ENCODE peak calls at places on chromosomes 1 and 21, in six cellular contexts. Y is WTC11, B is GM23338, R is K562, G is GM12878, J is H1. L is an unnamed sample.

GRCh38 chr1:212597495-212597894 is 11.1 kb upstream of the ATF3 start:
- DNase-seq in Y (no peak), R (no peak), B (no peak), J (no peak), G (no peak), L (no peak)

GRCh38 chr1:205688681-205689080 is 8.4 kb upstream of the SLC45A3 start:
- DNase-seq in G (no peak), Y (no peak), J (no peak), R (no peak), B (no peak), L (no peak)

GRCh38 chr1:192311281-192311680 is 5.5 kb upstream of the RGS21 start:
- DNase-seq in B (peak), G (no peak), R (peak), Y (no peak), J (no peak), L (peak)

GRCh38 chr21:14864211-14865021 is 200.4 kb downstream of the NRIP1 start:
- DNase-seq in B (peak), G (no peak), Y (peak), J (peak), R (peak), L (peak)

GRCh38 chr1:68819190-68819829 is 322.4 kb upstream of the DEPDC1 start:
- DNase-seq in G (no peak), B (peak), R (no peak), J (no peak), Y (peak), L (no peak)

GRCh38 chr1:6603424-6603850 is 768 bp upstream of the KLHL21 start:
- DNase-seq in J (peak), G (no peak), Y (no peak), B (peak), R (peak), L (peak)

GRCh38 chr1:15693371-15693770 is 9.3 kb downstream of the PLEKHM2 start:
- DNase-seq in R (no peak), Y (no peak), G (no peak), J (no peak), B (no peak), L (no peak)

GRCh38 chr1:201309420-201309819 is 26.1 kb downstream of the PKP1 start:
- DNase-seq in J (peak), B (peak), G (no peak), Y (peak), R (peak), L (peak)

GRCh38 chr1:230548997-230549396 is 93.3 kb upstream of the COG2 start:
- DNase-seq in R (no peak), B (no peak), G (no peak), Y (no peak), J (no peak), L (no peak)

GRCh38 chr1:224435318-224435763 is 744 bp upstream of the WDR26 start:
- DNase-seq in J (peak), B (no peak), G (no peak), R (peak), Y (no peak), L (no peak)

GRCh38 chr1:54944610-54945392 is 35.6 kb upstream of the TMEM61 start:
- DNase-seq in R (peak), Y (peak), B (peak), G (peak), J (peak), L (peak)

GRCh38 chr1:192706936-192707335 is 71.0 kb downstream of the RGS13 start:
- DNase-seq in J (no peak), G (no peak), B (no peak), R (no peak), Y (no peak), L (no peak)

GRCh38 chr1:246355421-246356230 is 151.5 kb downstream of the SMYD3 start:
- DNase-seq in R (no peak), B (peak), Y (peak), G (no peak), J (peak), L (no peak)

GRCh38 chr1:39900662-39901485 is 843 bp downstream of the MYCL start:
- DNase-seq in J (peak), B (no peak), Y (peak), G (no peak), R (peak), L (no peak)

GRCh38 chr1:248696261-248696660 is 6.3 kb downstream of the OR14I1 start:
- DNase-seq in R (peak), G (no peak), B (no peak), J (no peak), Y (no peak), L (peak)

GRCh38 chr1:72648465-72648864 is 366.1 kb upstream of the NEGR1 start:
- DNase-seq in J (no peak), R (no peak), G (no peak), Y (no peak), B (no peak), L (no peak)

GRCh38 chr21:35203093-35204021 is 154.3 kb upstream of the RUNX1 start:
- DNase-seq in Y (no peak), R (peak), G (no peak), B (no peak), J (no peak), L (no peak)

GRCh38 chr1:111990878-111991760 is 1.7 kb upstream of the KCND3 start:
- DNase-seq in Y (peak), J (peak), R (peak), B (peak), G (no peak), L (peak)

GRCh38 chr1:234838182-234838581 is 228.2 kb upstream of the IRF2BP2 start:
- DNase-seq in Y (no peak), G (no peak), J (no peak), B (no peak), R (no peak), L (no peak)

GRCh38 chr1:220217383-220217988 is 54.8 kb downstream of the RAB3GAP2 start:
- DNase-seq in Y (no peak), G (no peak), J (no peak), B (peak), R (peak), L (peak)

GRCh38 chr1:66055092-66055491 is 262.4 kb downstream of the PDE4B start:
- DNase-seq in G (no peak), Y (no peak), B (no peak), J (no peak), R (no peak), L (no peak)

DNA sequence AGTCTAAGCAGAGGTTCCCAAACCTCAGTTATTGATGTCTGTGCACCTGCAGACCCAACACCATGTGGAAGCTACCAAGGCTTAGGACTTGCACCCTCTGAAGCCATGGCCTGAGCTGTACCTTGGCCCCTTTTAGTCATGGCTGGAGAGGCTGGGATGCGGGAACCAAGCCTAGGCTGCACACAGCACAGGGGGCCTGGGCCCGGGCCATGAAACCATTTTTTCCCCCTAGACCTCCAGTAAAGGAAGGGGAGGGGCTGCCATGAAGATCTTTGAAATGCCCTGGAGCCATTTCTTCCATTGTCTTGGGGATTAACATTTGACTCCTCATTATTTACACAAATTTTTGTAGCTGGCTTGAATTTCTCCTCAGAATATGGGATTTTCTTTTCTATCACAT is 265.9 kb downstream of the PDE4B start:
- DNase-seq in B (no peak), J (no peak), R (no peak), Y (no peak), G (no peak), L (no peak)
- TF ChIP-seq CREB1 in B (no peak), J (no peak), R (no peak), Y (no peak), G (no peak), L (no peak)

GRCh38 chr21:38869946-38870345 is 64.2 kb downstream of the ETS2 start:
- DNase-seq in J (no peak), Y (no peak), R (no peak), G (no peak), B (no peak), L (peak)
- TF ChIP-seq CREB1 in J (no peak), Y (no peak), R (no peak), G (no peak), B (no peak), L (no peak)

DNA sequence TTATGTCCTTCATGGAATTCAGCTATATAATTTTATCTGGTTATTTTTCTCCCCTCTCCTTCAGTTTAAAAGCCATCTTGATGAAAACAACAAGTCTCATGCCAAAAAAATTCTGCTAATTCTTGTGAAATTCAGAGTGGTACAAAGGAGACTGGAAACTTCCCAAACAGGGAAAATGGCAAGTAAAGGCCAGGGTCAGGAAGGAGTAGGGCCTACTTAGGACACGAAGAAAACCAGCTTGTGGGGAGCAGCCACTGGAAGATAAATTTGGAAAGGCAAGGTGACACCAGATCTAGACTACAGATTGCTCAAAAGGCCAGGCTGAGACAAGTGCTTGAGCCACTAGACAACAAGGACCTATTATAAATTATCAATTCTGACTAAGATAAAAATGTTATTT is 6.4 kb downstream of the TSTD1 start:
- DNase-seq in Y (no peak), J (no peak), R (no peak), B (no peak), G (no peak), L (no peak)
- TF ChIP-seq CREB1 in Y (no peak), J (no peak), R (no peak), B (no peak), G (no peak), L (no peak)

GRCh38 chr1:113042336-113043143 is 30.5 kb upstream of the LRIG2 start:
- DNase-seq in J (peak), G (no peak), B (peak), Y (peak), R (peak), L (peak)

GRCh38 chr1:113053344-113054138 is 19.5 kb upstream of the LRIG2 start:
- DNase-seq in B (no peak), J (no peak), R (no peak), G (no peak), Y (no peak), L (no peak)

GRCh38 chr1:113046569-113046968 is 26.4 kb upstream of the LRIG2 start:
- DNase-seq in Y (no peak), J (no peak), G (no peak), R (no peak), B (no peak), L (no peak)

DNA sequence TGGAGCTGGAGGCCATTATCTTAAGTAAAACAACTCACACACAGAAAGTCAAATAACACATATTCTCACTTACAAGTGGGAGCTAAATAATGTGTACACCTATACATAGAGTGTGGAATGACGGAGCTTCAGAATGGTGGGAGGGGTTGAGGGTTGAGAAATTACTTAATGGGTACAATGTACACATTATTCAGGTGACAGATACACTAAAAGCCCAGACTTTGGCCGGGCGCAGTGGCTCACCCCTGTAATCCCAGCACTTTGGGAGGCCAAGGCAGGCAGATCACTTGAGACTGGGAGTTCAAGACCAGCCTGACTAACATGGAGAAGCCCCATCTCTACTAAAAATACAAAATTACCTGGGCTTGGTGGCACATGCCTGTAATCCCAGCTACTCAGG is 24.9 kb upstream of the LRIG2 start:
- DNase-seq in R (no peak), J (no peak), Y (no peak), B (no peak), G (no peak), L (peak)
- TF ChIP-seq CREB1 in R (no peak), J (no peak), Y (no peak), B (no peak), G (no peak), L (no peak)

DNA sequence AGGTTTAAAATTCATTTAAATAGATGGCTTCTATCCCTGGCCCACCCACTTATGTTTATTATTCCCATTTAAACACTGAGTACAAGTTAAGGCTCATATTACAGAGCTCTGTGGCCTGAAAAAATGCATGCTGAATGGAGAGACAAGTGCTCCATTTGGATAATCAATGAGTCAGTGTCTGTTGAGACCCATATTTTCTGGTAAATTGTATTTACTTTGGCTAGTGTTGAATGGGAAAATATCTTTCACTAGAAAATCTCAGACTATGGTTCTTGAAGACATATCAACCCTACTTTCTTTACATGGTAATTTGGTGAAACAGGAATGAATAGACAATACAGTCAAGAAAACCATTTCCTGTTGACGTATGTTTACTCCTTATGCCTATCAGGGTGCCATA is 356.0 kb downstream of the S1PR1 start:
- DNase-seq in J (no peak), R (no peak), B (no peak), Y (no peak), G (no peak), L (no peak)
- TF ChIP-seq CREB1 in J (no peak), R (no peak), B (no peak), Y (no peak), G (no peak), L (no peak)

DNA sequence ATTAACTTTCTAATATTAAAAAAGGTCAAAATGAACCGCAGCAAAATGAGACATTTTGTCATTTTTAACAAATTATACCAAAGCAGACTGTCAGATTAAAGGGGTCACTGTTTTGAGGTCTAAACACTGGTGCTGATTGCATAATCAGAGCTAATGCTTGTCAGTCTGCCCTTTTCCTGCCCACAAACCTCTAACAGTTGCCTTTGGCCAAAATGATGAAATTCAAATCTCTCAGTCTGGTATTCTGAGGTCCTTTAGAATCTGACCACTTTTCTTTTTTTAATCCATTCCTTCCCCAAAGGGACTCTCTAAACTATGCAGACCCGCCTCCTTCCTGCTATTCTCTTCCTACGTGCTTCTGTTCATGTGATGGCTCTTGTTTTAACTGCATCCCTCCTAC is 145.2 kb upstream of the SPATA6 start:
- DNase-seq in R (no peak), B (no peak), J (no peak), G (no peak), Y (no peak), L (no peak)
- TF ChIP-seq CREB1 in R (no peak), B (no peak), J (no peak), G (no peak), Y (no peak), L (no peak)

GRCh38 chr1:244339776-244340175 is 111.9 kb downstream of the ADSS2 start:
- DNase-seq in R (no peak), Y (no peak), G (no peak), J (no peak), B (no peak), L (no peak)

GRCh38 chr1:244338996-244339692 is 112.6 kb downstream of the ADSS2 start:
- DNase-seq in R (no peak), B (no peak), G (no peak), J (no peak), Y (no peak), L (no peak)

GRCh38 chr1:244344001-244344400 is 107.7 kb downstream of the ADSS2 start:
- DNase-seq in Y (no peak), R (no peak), B (no peak), G (no peak), J (no peak), L (no peak)

GRCh38 chr1:244340396-244340795 is 111.3 kb downstream of the ADSS2 start:
- DNase-seq in Y (peak), B (no peak), R (no peak), J (peak), G (no peak), L (no peak)

DNA sequence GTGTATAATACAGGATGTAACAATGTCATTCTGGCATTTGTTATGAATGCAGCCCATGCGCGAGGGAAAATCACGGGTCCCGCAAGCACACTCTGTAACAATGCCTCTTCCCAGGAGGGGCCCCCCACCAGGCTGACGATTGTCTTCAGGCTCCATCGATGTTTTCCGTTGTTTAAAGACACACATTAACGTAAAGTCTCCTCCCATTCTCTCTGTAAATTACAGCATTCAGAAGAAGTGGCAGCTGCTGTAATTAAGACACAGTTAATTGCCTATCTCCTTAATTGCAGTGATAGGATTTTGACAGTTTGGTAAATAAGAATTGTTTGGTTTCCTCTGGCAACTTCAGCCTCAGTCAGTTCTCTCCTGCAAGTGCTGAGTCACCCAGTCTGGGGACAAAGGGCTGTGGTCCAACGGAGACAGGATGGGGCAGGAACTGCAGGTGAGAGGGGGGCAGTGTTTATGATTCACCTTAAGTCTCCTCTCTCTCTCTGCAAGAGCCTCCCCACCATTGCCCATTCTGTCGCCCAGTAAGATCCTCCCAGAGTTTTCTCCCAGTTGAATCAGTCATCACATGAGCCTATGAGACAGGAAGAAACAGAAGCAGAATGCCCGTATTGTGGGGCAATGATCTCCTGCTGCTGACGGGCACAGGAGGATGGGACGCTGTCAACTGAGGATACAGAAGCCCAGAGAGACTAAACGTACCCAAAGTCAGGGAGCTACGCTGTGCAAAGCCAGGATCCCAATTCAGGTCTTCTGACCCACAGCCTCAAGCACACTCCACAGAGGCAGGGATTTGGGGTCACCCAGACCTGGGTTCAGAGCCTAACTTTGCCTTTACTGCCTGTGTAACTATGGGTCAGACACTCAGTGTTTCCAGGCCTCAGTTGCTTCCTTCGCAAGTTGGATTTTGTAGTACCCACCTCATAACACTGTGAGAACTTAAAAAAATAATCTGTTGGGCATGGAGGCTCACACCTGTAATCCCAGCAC is 110.0 kb downstream of the ADSS2 start:
- DNase-seq in Y (peak), B (peak), J (peak), G (no peak), R (peak), L (peak)
- TF ChIP-seq CREB1 in Y (no peak), B (no peak), J (no peak), G (no peak), R (no peak), L (no peak)

DNA sequence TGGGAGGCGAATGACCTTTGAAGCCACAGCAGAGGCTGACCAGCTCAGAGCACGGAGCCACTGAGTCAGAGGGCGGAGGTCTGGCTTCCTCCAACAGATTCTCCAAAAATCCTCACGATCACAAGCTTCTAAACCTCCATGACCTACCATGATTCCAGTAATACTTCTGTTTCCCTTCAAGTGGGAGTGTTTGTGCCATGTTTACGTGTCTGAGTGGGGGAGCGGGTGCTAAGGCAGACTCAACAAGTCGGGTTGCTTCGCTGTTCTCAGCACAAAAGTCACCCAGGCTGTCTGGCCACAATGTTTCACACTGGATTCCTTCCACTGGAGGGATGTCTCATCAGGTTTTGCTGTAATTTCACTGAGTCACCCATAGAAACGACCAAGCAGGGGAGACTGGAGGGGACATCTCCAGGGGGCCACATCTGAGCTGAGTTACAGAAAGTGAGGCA is 86.2 kb downstream of the SLC66A1 start:
- DNase-seq in J (no peak), R (no peak), G (no peak), B (no peak), Y (no peak), L (no peak)
- TF ChIP-seq CREB1 in J (no peak), R (no peak), G (no peak), B (no peak), Y (no peak), L (no peak)

GRCh38 chr1:204445860-204446412 is 34.3 kb upstream of the PPP1R15B start:
- DNase-seq in Y (peak), G (no peak), J (peak), R (peak), B (peak), L (peak)

GRCh38 chr1:204443260-204443619 is 31.6 kb upstream of the PPP1R15B start:
- DNase-seq in Y (no peak), G (no peak), J (no peak), B (no peak), R (no peak), L (no peak)

GRCh38 chr1:204441558-204441957 is 29.9 kb upstream of the PPP1R15B start:
- DNase-seq in Y (no peak), G (no peak), B (no peak), R (no peak), J (no peak), L (no peak)

GRCh38 chr1:204442376-204443259 is 31.0 kb upstream of the PPP1R15B start:
- DNase-seq in Y (no peak), B (no peak), G (no peak), R (no peak), J (no peak), L (no peak)

GRCh38 chr1:204443871-204444581 is 32.4 kb upstream of the PPP1R15B start:
- DNase-seq in Y (no peak), B (no peak), R (peak), G (no peak), J (no peak), L (no peak)
- TF ChIP-seq CREB1 in Y (no peak), B (no peak), R (no peak), G (no peak), J (no peak), L (no peak)